ENCODE peak calls at places on chromosomes 3 and 15, in five cellular contexts. One of them, this sample, is unnamed.

GRCh38 chr3:112982710-112983109 is 7.8 kb upstream of the CD200R1 start:
- DNase-seq in MG63: no peak
- DNase-seq in EL: no peak
- DNase-seq in fibroblast of the conjunctiva: no peak
- DNase-seq in B cell: no peak
- DNase-seq in this sample: no peak

GRCh38 chr3:31696815-31697548 is 164.3 kb downstream of the STT3B start:
- DNase-seq in MG63: no peak
- DNase-seq in EL: no peak
- DNase-seq in fibroblast of the conjunctiva: no peak
- DNase-seq in B cell: no peak
- DNase-seq in this sample: no peak

GRCh38 chr3:128327606-128328031 is 139.1 kb downstream of the DNAJB8 start:
- DNase-seq in MG63: peak; percentile 41
- DNase-seq in EL: no peak
- DNase-seq in fibroblast of the conjunctiva: no peak
- DNase-seq in B cell: no peak
- DNase-seq in this sample: no peak

GRCh38 chr3:42492508-42493080 is 9.8 kb upstream of the VIPR1 start:
- DNase-seq in MG63: no peak
- DNase-seq in EL: no peak
- DNase-seq in fibroblast of the conjunctiva: no peak
- DNase-seq in B cell: no peak
- DNase-seq in this sample: no peak

GRCh38 chr3:72636947-72637647 is 211.1 kb downstream of the SHQ1 start:
- DNase-seq in MG63: no peak
- DNase-seq in EL: no peak
- DNase-seq in fibroblast of the conjunctiva: no peak
- DNase-seq in B cell: no peak
- DNase-seq in this sample: no peak

GRCh38 chr15:34818531-34818930 is 23.2 kb upstream of the ACTC1 start:
- DNase-seq in MG63: no peak
- DNase-seq in EL: peak; percentile 55
- DNase-seq in fibroblast of the conjunctiva: no peak
- DNase-seq in B cell: no peak
- DNase-seq in this sample: no peak

GRCh38 chr3:20074226-20075063 is 34.2 kb downstream of the KAT2B start:
- DNase-seq in MG63: no peak
- DNase-seq in EL: peak; percentile 50
- DNase-seq in fibroblast of the conjunctiva: peak; percentile 34
- DNase-seq in B cell: no peak
- DNase-seq in this sample: no peak

GRCh38 chr15:100180921-100181320 is 160.9 kb downstream of the ADAMTS17 start:
- DNase-seq in MG63: no peak
- DNase-seq in EL: no peak
- DNase-seq in fibroblast of the conjunctiva: no peak
- DNase-seq in B cell: no peak
- DNase-seq in this sample: no peak

GRCh38 chr3:156207802-156208685 is 87.7 kb downstream of the KCNAB1 start:
- DNase-seq in MG63: no peak
- DNase-seq in EL: peak; percentile 78
- DNase-seq in fibroblast of the conjunctiva: no peak
- DNase-seq in B cell: no peak
- DNase-seq in this sample: no peak

GRCh38 chr3:105166893-105167292 is 199.8 kb upstream of the ALCAM start:
- DNase-seq in MG63: no peak
- DNase-seq in EL: peak; percentile 2
- DNase-seq in fibroblast of the conjunctiva: no peak
- DNase-seq in B cell: no peak
- DNase-seq in this sample: peak; percentile 7

GRCh38 chr15:51180009-51180408 is 85.3 kb upstream of the TNFAIP8L3 start:
- DNase-seq in MG63: no peak
- DNase-seq in EL: no peak
- DNase-seq in fibroblast of the conjunctiva: no peak
- DNase-seq in B cell: no peak
- DNase-seq in this sample: no peak

GRCh38 chr3:73212683-73213082 is 151.2 kb downstream of the EBLN2 start:
- DNase-seq in MG63: no peak
- DNase-seq in EL: no peak
- DNase-seq in fibroblast of the conjunctiva: no peak
- DNase-seq in B cell: no peak
- DNase-seq in this sample: no peak

GRCh38 chr3:52237659-52238172 is 1.2 kb downstream of the TWF2 start:
- DNase-seq in MG63: peak; percentile 93
- DNase-seq in EL: peak; percentile 93
- DNase-seq in fibroblast of the conjunctiva: peak; percentile 80
- DNase-seq in B cell: no peak
- DNase-seq in this sample: no peak

GRCh38 chr15:27686376-27686775 is 412.7 kb downstream of the OCA2 start:
- DNase-seq in MG63: no peak
- DNase-seq in EL: no peak
- DNase-seq in fibroblast of the conjunctiva: no peak
- DNase-seq in B cell: no peak
- DNase-seq in this sample: no peak

GRCh38 chr3:71512000-71512399 is 71.5 kb downstream of the FOXP1 start:
- DNase-seq in MG63: no peak
- DNase-seq in EL: no peak
- DNase-seq in fibroblast of the conjunctiva: no peak
- DNase-seq in B cell: peak; percentile 72
- DNase-seq in this sample: no peak

GRCh38 chr15:38651328-38652038 is 86.9 kb upstream of the RASGRP1 start:
- DNase-seq in MG63: no peak
- DNase-seq in EL: no peak
- DNase-seq in fibroblast of the conjunctiva: no peak
- DNase-seq in B cell: peak; percentile 58
- DNase-seq in this sample: no peak

GRCh38 chr3:42686832-42687650 is 1.7 kb downstream of the KLHL40 start:
- DNase-seq in MG63: no peak
- DNase-seq in EL: no peak
- DNase-seq in fibroblast of the conjunctiva: no peak
- DNase-seq in B cell: no peak
- DNase-seq in this sample: no peak

GRCh38 chr15:90686435-90687218 is 30.5 kb upstream of the BLM start:
- DNase-seq in MG63: no peak
- DNase-seq in EL: no peak
- DNase-seq in fibroblast of the conjunctiva: no peak
- DNase-seq in B cell: peak; percentile 20
- DNase-seq in this sample: no peak

GRCh38 chr3:10196389-10197052 is 31.8 kb downstream of the IRAK2 start:
- DNase-seq in MG63: peak; percentile 73
- DNase-seq in EL: peak; percentile 56
- DNase-seq in fibroblast of the conjunctiva: peak; percentile 84
- DNase-seq in B cell: peak; percentile 72
- DNase-seq in this sample: no peak

GRCh38 chr3:191702121-191702520 is 241.2 kb downstream of the PYDC2 start:
- DNase-seq in MG63: no peak
- DNase-seq in EL: no peak
- DNase-seq in fibroblast of the conjunctiva: no peak
- DNase-seq in B cell: no peak
- DNase-seq in this sample: no peak

GRCh38 chr15:71055461-71055860 is 59.8 kb upstream of the THSD4 start:
- DNase-seq in MG63: no peak
- DNase-seq in EL: peak; percentile 38
- DNase-seq in fibroblast of the conjunctiva: no peak
- DNase-seq in B cell: no peak
- DNase-seq in this sample: no peak